ENCODE peak calls at places on chromosome 22, in seven cellular contexts. A is H1, G is K562, W is GM12878, V is HepG2, C is HCT116, M is SK-N-SH. R is an unnamed sample.

GRCh38 chr22:23862103-23862502 is 4.4 kb downstream of the SLC2A11 start:
- DNase-seq in A (peak; percentile 55), G (peak; percentile 57), W (no peak), V (no peak), C (peak; percentile 32), M (peak; percentile 65), R (no peak)

GRCh38 chr22:34669001-34669400 is 397.0 kb upstream of the ISX start:
- DNase-seq in A (no peak), G (no peak), W (no peak), V (no peak), C (no peak), M (no peak), R (no peak)

GRCh38 chr22:23279781-23280180 is 99.5 kb downstream of the BCR start:
- DNase-seq in A (no peak), G (peak; percentile 75), W (no peak), V (no peak), C (no peak), M (no peak), R (no peak)

GRCh38 chr22:37172266-37173245 is 15.5 kb downstream of the C1QTNF6 start:
- DNase-seq in A (no peak), G (no peak), W (no peak), V (no peak), C (no peak), M (peak; percentile 6), R (no peak)

GRCh38 chr22:24358105-24358836 is 69.1 kb upstream of the ADORA2A start:
- DNase-seq in A (no peak), G (no peak), W (no peak), V (no peak), C (no peak), M (no peak), R (no peak)

GRCh38 chr22:20839837-20840645 is 18.6 kb downstream of the PI4KA start:
- DNase-seq in A (no peak), G (peak; percentile 32), W (no peak), V (no peak), C (no peak), M (no peak), R (no peak)

GRCh38 chr22:30327864-30328345 is 1.2 kb upstream of the TBC1D10A start:
- DNase-seq in A (no peak), G (no peak), W (no peak), V (peak; percentile 53), C (peak; percentile 27), M (peak; percentile 35), R (peak; percentile 64)

GRCh38 chr22:21693999-21694341 is 28.2 kb downstream of the PPIL2 start:
- DNase-seq in A (no peak), G (no peak), W (no peak), V (no peak), C (no peak), M (no peak), R (no peak)

GRCh38 chr22:19194751-19195536 is 16.4 kb upstream of the SLC25A1 start:
- DNase-seq in A (no peak), G (no peak), W (no peak), V (no peak), C (no peak), M (no peak), R (no peak)

GRCh38 chr22:41976961-41977566 is 7.8 kb downstream of the SEPTIN3 start:
- DNase-seq in A (peak; percentile 64), G (no peak), W (no peak), V (no peak), C (no peak), M (peak; percentile 70), R (no peak)

GRCh38 chr22:41975299-41976069 is 6.2 kb downstream of the SEPTIN3 start:
- DNase-seq in A (peak; percentile 39), G (no peak), W (no peak), V (no peak), C (no peak), M (peak; percentile 47), R (no peak)

GRCh38 chr22:41978732-41979131 is 9.5 kb downstream of the SEPTIN3 start:
- DNase-seq in A (no peak), G (no peak), W (no peak), V (no peak), C (no peak), M (no peak), R (no peak)

GRCh38 chr22:41974691-41975290 is 5.5 kb downstream of the SEPTIN3 start:
- DNase-seq in A (no peak), G (no peak), W (no peak), V (no peak), C (no peak), M (no peak), R (no peak)

DNA sequence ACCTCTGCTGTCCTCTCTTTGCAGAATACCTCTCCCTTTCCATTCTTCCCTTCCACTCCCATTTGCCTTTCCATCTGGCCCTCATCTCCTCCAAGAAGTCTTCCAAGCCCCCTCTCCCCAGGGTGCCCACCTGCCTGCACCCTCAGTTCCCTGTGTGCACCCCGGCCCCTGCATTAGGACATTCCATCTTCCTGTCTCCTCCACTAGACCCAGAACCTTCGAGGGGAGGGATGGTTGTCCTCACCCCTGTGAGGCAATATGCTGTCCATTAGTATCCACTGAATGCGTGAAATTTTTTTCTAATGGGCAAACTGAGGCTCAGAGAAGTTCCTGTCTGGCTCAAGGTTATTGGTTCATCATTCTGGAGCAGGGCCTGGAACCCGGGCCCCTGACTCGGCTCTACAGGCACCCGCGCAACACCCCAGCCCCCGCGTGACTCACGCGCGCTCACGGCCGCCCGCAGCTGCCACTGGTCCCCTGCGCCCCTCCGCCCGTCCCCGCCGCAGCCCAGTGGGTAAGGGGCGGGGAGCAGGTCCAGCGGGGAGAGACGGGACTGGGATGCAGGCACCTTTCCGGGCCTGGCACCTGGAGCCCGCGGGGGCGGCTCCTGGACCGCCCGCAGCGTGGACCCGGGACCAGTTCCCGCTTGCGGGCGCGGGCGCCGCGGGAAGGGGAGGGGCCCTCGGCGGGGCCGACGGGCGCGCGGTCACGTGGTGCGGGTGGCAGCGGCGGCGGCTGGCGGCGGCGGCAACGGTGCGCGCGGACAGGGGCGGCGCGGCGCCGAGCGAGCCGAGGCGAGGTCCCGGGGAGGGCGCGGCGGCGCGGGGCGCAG is 7.0 kb downstream of the SEPTIN3 start:
- DNase-seq in A (peak; percentile 79), G (no peak), W (no peak), V (no peak), C (no peak), M (peak; percentile 84), R (peak; percentile 61)
- TF ChIP-seq JUND in A (no peak), G (no peak), W (no peak), V (no peak), C (no peak), M (no peak), R (no peak)

GRCh38 chr22:36104988-36105387 is 55.6 kb downstream of the APOL3 start:
- DNase-seq in A (no peak), G (no peak), W (no peak), V (no peak), C (no peak), M (no peak), R (no peak)
- TF ChIP-seq JUND in A (no peak), G (no peak), W (no peak), V (no peak), C (no peak), M (no peak), R (no peak)

GRCh38 chr22:47092896-47093311 is 330.5 kb downstream of the TBC1D22A start:
- DNase-seq in A (no peak), G (no peak), W (no peak), V (no peak), C (no peak), M (no peak), R (no peak)
- TF ChIP-seq JUND in A (no peak), G (no peak), W (no peak), V (no peak), C (no peak), M (no peak), R (no peak)

DNA sequence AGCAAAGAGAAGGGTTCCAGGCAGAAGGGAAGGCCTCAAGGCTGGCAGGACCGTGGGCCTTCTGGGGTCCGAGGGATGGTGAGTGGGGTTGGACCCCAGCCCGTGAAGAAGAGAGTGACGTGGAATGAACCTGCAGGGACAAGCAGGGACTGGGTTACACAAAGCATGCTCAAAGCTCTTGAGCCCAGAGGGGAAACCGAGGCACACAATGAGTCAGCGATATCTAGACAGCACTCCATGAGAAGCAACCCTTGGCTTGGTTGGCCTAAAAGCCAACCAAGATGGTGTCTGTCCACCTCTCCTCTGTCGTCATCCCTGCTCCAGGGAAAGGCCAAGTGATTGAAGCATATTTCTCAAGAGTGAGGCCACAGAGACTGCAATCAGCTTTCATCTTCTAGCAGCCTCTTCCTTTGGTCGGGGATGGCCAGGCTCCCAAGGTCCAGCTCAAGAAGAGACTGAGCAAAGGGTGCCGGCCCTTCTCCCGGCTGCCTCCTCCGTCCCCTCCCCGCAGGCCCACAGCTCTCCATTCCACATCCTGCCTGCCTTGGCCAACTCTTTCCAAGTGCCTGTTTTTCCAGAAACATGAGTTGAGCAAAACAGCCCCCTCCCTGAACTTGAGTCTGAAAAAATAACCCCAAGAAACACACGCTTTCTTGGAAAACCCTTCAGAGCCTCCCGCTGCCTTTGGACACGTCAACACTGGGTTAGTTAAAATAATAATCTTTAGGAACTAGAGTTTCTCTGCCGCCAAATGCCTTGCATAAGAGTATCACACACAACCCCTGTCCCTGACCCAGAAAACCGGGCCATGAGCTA is 556.6 kb downstream of the MIAT start:
- DNase-seq in A (no peak), G (no peak), W (no peak), V (no peak), C (no peak), M (no peak), R (no peak)
- TF ChIP-seq JUND in A (no peak), G (no peak), W (no peak), V (no peak), C (no peak), M (no peak), R (no peak)

GRCh38 chr22:47294222-47294532 is 531.7 kb downstream of the TBC1D22A start:
- DNase-seq in A (no peak), G (no peak), W (no peak), V (no peak), C (no peak), M (no peak), R (no peak)

GRCh38 chr22:47294571-47294970 is 532.1 kb downstream of the TBC1D22A start:
- DNase-seq in A (no peak), G (no peak), W (no peak), V (no peak), C (no peak), M (no peak), R (no peak)

GRCh38 chr22:47291565-47292495 is 529.4 kb downstream of the TBC1D22A start:
- DNase-seq in A (no peak), G (no peak), W (no peak), V (no peak), C (no peak), M (no peak), R (no peak)

GRCh38 chr22:47293368-47294221 is 531.1 kb downstream of the TBC1D22A start:
- DNase-seq in A (no peak), G (no peak), W (no peak), V (no peak), C (no peak), M (no peak), R (no peak)

GRCh38 chr22:47292546-47293320 is 530.3 kb downstream of the TBC1D22A start:
- DNase-seq in A (no peak), G (no peak), W (no peak), V (no peak), C (no peak), M (no peak), R (no peak)
- TF ChIP-seq JUND in A (no peak), G (no peak), W (no peak), V (no peak), C (no peak), M (no peak), R (no peak)

R was measured in T47D.